ENCODE peak calls at places on chromosomes 2 and 18, in seven cellular contexts. One of them, this sample, is unnamed.

GRCh38 chr2:180980185-180980942 is at the start of gene UBE2E3:
- DNase-seq in effector memory CD4-positive, alpha-beta T cell: peak; percentile 54
- DNase-seq in testis: peak; percentile 85
- DNase-seq in A549: peak; percentile 63
- DNase-seq in fibroblast of lung: peak; percentile 72
- DNase-seq in small intestine: peak; percentile 79
- DNase-seq in tibial artery: peak; percentile 68
- DNase-seq in this sample: peak; percentile 86

GRCh38 chr2:234211797-234212196 is 161.3 kb downstream of the SPP2 start:
- DNase-seq in A549: no peak
- DNase-seq in fibroblast of lung: peak; percentile 32
- DNase-seq in tibial artery: no peak
- DNase-seq in testis: no peak
- DNase-seq in small intestine: peak; percentile 71
- DNase-seq in effector memory CD4-positive, alpha-beta T cell: no peak
- DNase-seq in this sample: no peak

GRCh38 chr2:37586663-37587409 is 84.6 kb downstream of the CDC42EP3 start:
- DNase-seq in effector memory CD4-positive, alpha-beta T cell: no peak
- DNase-seq in testis: no peak
- DNase-seq in tibial artery: no peak
- DNase-seq in A549: no peak
- DNase-seq in fibroblast of lung: no peak
- DNase-seq in small intestine: no peak
- DNase-seq in this sample: no peak

GRCh38 chr18:75201936-75202335 is 7.0 kb downstream of the PTGR3 start:
- DNase-seq in tibial artery: no peak
- DNase-seq in A549: no peak
- DNase-seq in fibroblast of lung: no peak
- DNase-seq in effector memory CD4-positive, alpha-beta T cell: no peak
- DNase-seq in testis: no peak
- DNase-seq in small intestine: no peak
- DNase-seq in this sample: no peak

GRCh38 chr2:54081574-54081973 is 33.8 kb upstream of the ACYP2 start:
- DNase-seq in tibial artery: no peak
- DNase-seq in small intestine: no peak
- DNase-seq in fibroblast of lung: peak; percentile 76
- DNase-seq in effector memory CD4-positive, alpha-beta T cell: no peak
- DNase-seq in testis: no peak
- DNase-seq in A549: no peak
- DNase-seq in this sample: no peak

GRCh38 chr2:144156736-144157645 is 362.9 kb downstream of the ZEB2 start:
- DNase-seq in fibroblast of lung: no peak
- DNase-seq in A549: no peak
- DNase-seq in effector memory CD4-positive, alpha-beta T cell: no peak
- DNase-seq in tibial artery: no peak
- DNase-seq in small intestine: no peak
- DNase-seq in testis: no peak
- DNase-seq in this sample: no peak

GRCh38 chr2:14745288-14746076 is 113.0 kb downstream of the LRATD1 start:
- DNase-seq in fibroblast of lung: peak; percentile 73
- DNase-seq in tibial artery: no peak
- DNase-seq in A549: no peak
- DNase-seq in testis: no peak
- DNase-seq in effector memory CD4-positive, alpha-beta T cell: no peak
- DNase-seq in small intestine: no peak
- DNase-seq in this sample: no peak

GRCh38 chr18:58867281-58867961 is 2.7 kb downstream of the ZNF532 start:
- DNase-seq in small intestine: no peak
- DNase-seq in tibial artery: no peak
- DNase-seq in fibroblast of lung: peak; percentile 79
- DNase-seq in testis: peak; percentile 28
- DNase-seq in effector memory CD4-positive, alpha-beta T cell: no peak
- DNase-seq in A549: no peak
- DNase-seq in this sample: no peak

GRCh38 chr2:148702475-148702874 is 57.9 kb downstream of the EPC2 start:
- DNase-seq in tibial artery: no peak
- DNase-seq in A549: no peak
- DNase-seq in fibroblast of lung: no peak
- DNase-seq in small intestine: no peak
- DNase-seq in testis: no peak
- DNase-seq in effector memory CD4-positive, alpha-beta T cell: no peak
- DNase-seq in this sample: no peak

GRCh38 chr2:2014251-2014761 is 270.0 kb upstream of the PXDN start:
- DNase-seq in testis: peak; percentile 18
- DNase-seq in effector memory CD4-positive, alpha-beta T cell: no peak
- DNase-seq in fibroblast of lung: peak; percentile 91
- DNase-seq in small intestine: no peak
- DNase-seq in A549: no peak
- DNase-seq in tibial artery: no peak
- DNase-seq in this sample: no peak

GRCh38 chr2:228771306-228771705 is 499.8 kb downstream of the PID1 start:
- DNase-seq in testis: peak; percentile 46
- DNase-seq in small intestine: no peak
- DNase-seq in fibroblast of lung: no peak
- DNase-seq in effector memory CD4-positive, alpha-beta T cell: no peak
- DNase-seq in tibial artery: peak; percentile 37
- DNase-seq in A549: no peak
- DNase-seq in this sample: no peak
- H3K27ac ChIP-seq in testis: peak overlapping the region; percentile 71
- H3K27ac ChIP-seq in small intestine: no peak overlapping the region
- H3K27ac ChIP-seq in fibroblast of lung: no peak overlapping the region
- H3K27ac ChIP-seq in effector memory CD4-positive, alpha-beta T cell: no peak overlapping the region
- H3K27ac ChIP-seq in tibial artery: peak overlapping the region; percentile 27
- H3K27ac ChIP-seq in A549: no peak overlapping the region
- H3K27ac ChIP-seq in this sample: no peak overlapping the region

GRCh38 chr2:204145197-204146190 is 208.9 kb downstream of the ICOS start:
- DNase-seq in A549: peak; percentile 33
- DNase-seq in effector memory CD4-positive, alpha-beta T cell: peak; percentile 48
- DNase-seq in small intestine: peak; percentile 85
- DNase-seq in tibial artery: peak; percentile 64
- DNase-seq in fibroblast of lung: peak; percentile 54
- DNase-seq in testis: peak; percentile 87
- DNase-seq in this sample: peak; percentile 78
- H3K4me3 ChIP-seq in A549: peak overlapping the region; percentile 45
- H3K4me3 ChIP-seq in effector memory CD4-positive, alpha-beta T cell: peak overlapping the region; percentile 65
- H3K4me3 ChIP-seq in small intestine: peak overlapping the region; percentile 26
- H3K4me3 ChIP-seq in tibial artery: peak overlapping the region; percentile 43
- H3K4me3 ChIP-seq in fibroblast of lung: peak overlapping the region; percentile 45
- H3K4me3 ChIP-seq in testis: peak overlapping the region; percentile 1
- H3K4me3 ChIP-seq in this sample: peak overlapping the region; percentile 59

GRCh38 chr18:70288851-70289328 is at the start of gene SOCS6:
- DNase-seq in A549: no peak
- DNase-seq in fibroblast of lung: peak; percentile 73
- DNase-seq in tibial artery: peak; percentile 41
- DNase-seq in effector memory CD4-positive, alpha-beta T cell: no peak
- DNase-seq in small intestine: peak; percentile 63
- DNase-seq in testis: peak; percentile 54
- DNase-seq in this sample: peak; percentile 5
- H3K4me1 ChIP-seq in A549: peaks cover 46% of the 10 kb centered on the region
- H3K4me1 ChIP-seq in fibroblast of lung: peaks cover 11% of the 10 kb centered on the region
- H3K4me1 ChIP-seq in tibial artery: peaks cover 11% of the 10 kb centered on the region
- H3K4me1 ChIP-seq in effector memory CD4-positive, alpha-beta T cell: peaks cover 2% of the 10 kb centered on the region
- H3K4me1 ChIP-seq in small intestine: peaks cover 4% of the 10 kb centered on the region
- H3K4me1 ChIP-seq in testis: peaks cover 14% of the 10 kb centered on the region
- H3K4me1 ChIP-seq in this sample: no peaks in the 10 kb centered on the region

DNA sequence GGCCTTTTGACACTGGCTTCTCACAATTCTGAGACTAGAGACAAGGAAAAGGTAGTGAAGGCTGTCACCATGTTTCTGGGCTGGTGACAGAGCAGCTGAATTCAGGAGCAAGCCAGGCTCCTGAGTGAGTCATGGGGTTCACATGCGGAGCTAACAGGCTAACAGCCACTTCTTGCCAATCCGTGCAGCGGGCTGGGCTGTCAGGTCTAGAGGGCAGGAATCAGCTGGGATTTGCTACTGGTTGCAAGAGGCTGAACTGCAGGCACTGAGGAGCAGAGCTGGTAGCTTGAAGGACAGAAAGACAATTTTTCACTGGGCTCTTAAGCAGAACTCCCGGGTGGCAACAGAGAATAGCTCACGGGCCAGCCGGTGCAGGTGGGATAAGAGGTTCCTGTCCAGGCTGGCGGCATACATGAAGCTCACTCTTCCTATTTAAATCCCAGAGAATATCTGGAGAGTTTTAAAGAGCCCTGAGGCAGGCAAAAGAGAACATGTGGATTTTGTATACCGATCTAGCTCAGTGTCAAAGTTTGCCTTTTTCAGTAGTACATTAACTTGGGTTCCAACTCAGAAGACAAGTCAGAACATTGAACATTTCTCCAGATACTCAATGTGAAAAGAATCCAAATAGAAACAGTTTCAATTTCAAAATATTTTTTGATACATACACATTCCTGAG is 1.2 kb downstream of the NCKAP5 start:
- DNase-seq in small intestine: peak; percentile 89
- DNase-seq in effector memory CD4-positive, alpha-beta T cell: no peak
- DNase-seq in fibroblast of lung: peak; percentile 88
- DNase-seq in tibial artery: no peak
- DNase-seq in A549: no peak
- DNase-seq in testis: peak; percentile 71
- DNase-seq in this sample: no peak
- H3K27ac ChIP-seq in small intestine: peak overlapping the region; percentile 39
- H3K27ac ChIP-seq in effector memory CD4-positive, alpha-beta T cell: no peak overlapping the region
- H3K27ac ChIP-seq in fibroblast of lung: peak overlapping the region; percentile 54
- H3K27ac ChIP-seq in tibial artery: no peak overlapping the region
- H3K27ac ChIP-seq in A549: peak overlapping the region; percentile 75
- H3K27ac ChIP-seq in testis: no peak overlapping the region
- H3K27ac ChIP-seq in this sample: no peak overlapping the region

DNA sequence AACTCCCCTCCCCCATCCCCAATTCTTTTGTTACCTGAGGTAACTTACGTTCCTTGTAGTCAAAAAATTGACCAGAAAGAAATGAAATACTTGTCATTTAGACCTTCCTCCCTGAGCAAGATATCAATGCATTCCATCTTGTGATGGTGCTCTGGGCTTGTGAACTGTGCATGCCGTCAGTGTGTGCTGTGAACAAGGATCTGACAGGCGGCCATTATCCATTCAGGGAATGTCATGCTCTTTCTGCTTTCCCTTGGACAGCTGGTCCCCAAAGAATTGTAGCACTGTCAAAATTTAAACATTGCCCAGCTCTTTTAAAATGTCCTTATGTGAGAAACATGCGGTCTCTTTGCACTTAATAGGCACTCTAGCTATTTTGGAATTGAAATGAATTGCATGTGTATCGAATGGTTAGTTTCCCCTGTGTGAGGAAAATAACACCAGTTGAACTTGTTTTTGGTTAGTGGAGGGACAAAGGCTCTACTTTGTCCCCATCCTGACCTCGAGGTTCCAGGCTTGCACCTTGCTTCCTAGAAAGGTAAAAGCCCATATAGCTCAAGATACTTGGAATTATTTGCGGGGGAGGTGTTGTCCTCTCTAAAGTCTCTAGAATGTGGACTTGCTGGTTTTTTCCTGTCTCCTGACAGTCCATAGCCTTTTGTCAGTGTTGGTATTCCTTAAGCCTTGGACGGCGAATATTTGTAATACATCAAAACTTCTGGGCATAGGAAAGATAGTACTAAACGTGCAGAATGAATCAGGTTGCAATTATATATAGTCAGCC is 350.9 kb downstream of the NUP35 start:
- DNase-seq in A549: no peak
- DNase-seq in testis: no peak
- DNase-seq in effector memory CD4-positive, alpha-beta T cell: no peak
- DNase-seq in fibroblast of lung: no peak
- DNase-seq in small intestine: no peak
- DNase-seq in tibial artery: no peak
- DNase-seq in this sample: no peak
- H3K4me3 ChIP-seq in A549: no peak overlapping the region
- H3K4me3 ChIP-seq in testis: no peak overlapping the region
- H3K4me3 ChIP-seq in effector memory CD4-positive, alpha-beta T cell: no peak overlapping the region
- H3K4me3 ChIP-seq in fibroblast of lung: no peak overlapping the region
- H3K4me3 ChIP-seq in small intestine: no peak overlapping the region
- H3K4me3 ChIP-seq in tibial artery: no peak overlapping the region
- H3K4me3 ChIP-seq in this sample: no peak overlapping the region

GRCh38 chr2:38586926-38587325 is 15.8 kb downstream of the HNRNPLL start:
- DNase-seq in tibial artery: no peak
- DNase-seq in A549: no peak
- DNase-seq in testis: no peak
- DNase-seq in fibroblast of lung: no peak
- DNase-seq in effector memory CD4-positive, alpha-beta T cell: no peak
- DNase-seq in small intestine: no peak
- DNase-seq in this sample: no peak
- H3K4me1 ChIP-seq in tibial artery: peaks cover 18% of the 10 kb centered on the region
- H3K4me1 ChIP-seq in A549: peaks cover 25% of the 10 kb centered on the region
- H3K4me1 ChIP-seq in testis: peaks cover 30% of the 10 kb centered on the region
- H3K4me1 ChIP-seq in fibroblast of lung: peaks cover 14% of the 10 kb centered on the region
- H3K4me1 ChIP-seq in effector memory CD4-positive, alpha-beta T cell: no peaks in the 10 kb centered on the region
- H3K4me1 ChIP-seq in small intestine: no peaks in the 10 kb centered on the region
- H3K4me1 ChIP-seq in this sample: peaks cover 5% of the 10 kb centered on the region